ENCODE peak calls at places on chromosomes 16 and 17, in ten cellular contexts. One of them, this sample, is unnamed.

GRCh38 chr17:65265276-65265675 is 128.1 kb downstream of the RGS9 start:
- ATAC-seq in right lobe of liver: no peak
- ATAC-seq in heart left ventricle: no peak
- ATAC-seq in gastrocnemius medialis: no peak
- ATAC-seq in HepG2: no peak
- ATAC-seq in GM12878: no peak
- ATAC-seq in IMR-90: no peak
- ATAC-seq in A549: no peak
- ATAC-seq in body of pancreas: no peak
- ATAC-seq in K562: no peak
- ATAC-seq in this sample: no peak

GRCh38 chr16:57949013-57949412 is 21.9 kb downstream of the CNGB1 start:
- ATAC-seq in K562: no peak
- ATAC-seq in gastrocnemius medialis: no peak
- ATAC-seq in HepG2: no peak
- ATAC-seq in A549: no peak
- ATAC-seq in body of pancreas: no peak
- ATAC-seq in right lobe of liver: no peak
- ATAC-seq in IMR-90: no peak
- ATAC-seq in GM12878: no peak
- ATAC-seq in heart left ventricle: no peak
- ATAC-seq in this sample: no peak

GRCh38 chr17:45974916-45975630 is 24.0 kb upstream of the STH start:
- ATAC-seq in right lobe of liver: no peak
- ATAC-seq in K562: no peak
- ATAC-seq in HepG2: no peak
- ATAC-seq in gastrocnemius medialis: no peak
- ATAC-seq in heart left ventricle: no peak
- ATAC-seq in body of pancreas: no peak
- ATAC-seq in IMR-90: no peak
- ATAC-seq in GM12878: peak
- ATAC-seq in A549: no peak
- ATAC-seq in this sample: no peak

GRCh38 chr16:58422809-58423208 is 30.5 kb downstream of the GINS3 start:
- ATAC-seq in HepG2: no peak
- ATAC-seq in A549: no peak
- ATAC-seq in IMR-90: no peak
- ATAC-seq in right lobe of liver: no peak
- ATAC-seq in GM12878: no peak
- ATAC-seq in K562: no peak
- ATAC-seq in gastrocnemius medialis: no peak
- ATAC-seq in heart left ventricle: no peak
- ATAC-seq in body of pancreas: no peak
- ATAC-seq in this sample: no peak

GRCh38 chr17:46121165-46121764 is 72.0 kb downstream of the KANSL1 start:
- ATAC-seq in K562: no peak
- ATAC-seq in heart left ventricle: peak
- ATAC-seq in GM12878: peak
- ATAC-seq in HepG2: no peak
- ATAC-seq in A549: no peak
- ATAC-seq in body of pancreas: no peak
- ATAC-seq in gastrocnemius medialis: peak
- ATAC-seq in right lobe of liver: peak
- ATAC-seq in IMR-90: no peak
- ATAC-seq in this sample: no peak

GRCh38 chr17:5422505-5422904 is 2.5 kb downstream of the RPAIN start:
- ATAC-seq in heart left ventricle: no peak
- ATAC-seq in IMR-90: no peak
- ATAC-seq in K562: no peak
- ATAC-seq in right lobe of liver: no peak
- ATAC-seq in HepG2: no peak
- ATAC-seq in GM12878: no peak
- ATAC-seq in gastrocnemius medialis: no peak
- ATAC-seq in A549: no peak
- ATAC-seq in body of pancreas: no peak
- ATAC-seq in this sample: no peak

GRCh38 chr16:48350716-48351115 is 34.5 kb downstream of the SIAH1 start:
- ATAC-seq in K562: no peak
- ATAC-seq in body of pancreas: no peak
- ATAC-seq in IMR-90: no peak
- ATAC-seq in gastrocnemius medialis: no peak
- ATAC-seq in GM12878: no peak
- ATAC-seq in heart left ventricle: no peak
- ATAC-seq in right lobe of liver: peak
- ATAC-seq in A549: no peak
- ATAC-seq in HepG2: peak
- ATAC-seq in this sample: no peak

GRCh38 chr17:48555616-48556533 is 11.0 kb upstream of the HOXB2 start:
- ATAC-seq in GM12878: peak
- ATAC-seq in IMR-90: peak
- ATAC-seq in right lobe of liver: peak
- ATAC-seq in K562: peak
- ATAC-seq in body of pancreas: no peak
- ATAC-seq in A549: peak
- ATAC-seq in heart left ventricle: peak
- ATAC-seq in gastrocnemius medialis: peak
- ATAC-seq in HepG2: no peak
- ATAC-seq in this sample: no peak

GRCh38 chr16:71311553-71312158 is 22.5 kb upstream of the CMTR2 start:
- ATAC-seq in heart left ventricle: no peak
- ATAC-seq in A549: no peak
- ATAC-seq in HepG2: peak
- ATAC-seq in K562: peak
- ATAC-seq in GM12878: peak
- ATAC-seq in IMR-90: peak
- ATAC-seq in gastrocnemius medialis: no peak
- ATAC-seq in right lobe of liver: peak
- ATAC-seq in body of pancreas: no peak
- ATAC-seq in this sample: no peak

GRCh38 chr16:59905628-59906027 is 1171.5 kb upstream of the GOT2 start:
- ATAC-seq in K562: no peak
- ATAC-seq in IMR-90: peak
- ATAC-seq in right lobe of liver: no peak
- ATAC-seq in HepG2: no peak
- ATAC-seq in heart left ventricle: no peak
- ATAC-seq in body of pancreas: no peak
- ATAC-seq in A549: peak
- ATAC-seq in gastrocnemius medialis: no peak
- ATAC-seq in GM12878: no peak
- ATAC-seq in this sample: no peak

DNA sequence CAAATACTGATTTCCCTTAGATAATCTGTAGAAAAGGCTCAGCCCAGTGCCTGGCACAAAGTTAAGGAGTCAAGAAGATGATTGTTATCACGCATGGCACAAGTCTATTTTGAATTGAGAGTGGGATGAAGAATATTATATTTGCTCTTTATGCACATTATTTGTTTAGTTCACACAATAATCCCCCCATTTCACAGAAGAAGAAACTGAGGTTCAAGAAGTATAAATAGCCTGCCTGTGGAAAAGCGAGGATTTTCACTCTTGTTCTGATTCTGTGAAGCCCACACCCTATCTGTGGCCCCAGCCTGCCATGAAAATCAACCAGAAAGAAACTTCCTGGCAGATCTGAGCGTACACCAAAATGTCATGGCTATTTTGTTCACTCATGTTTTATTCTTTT is 73.0 kb downstream of the YPEL2 start:
- ATAC-seq in HepG2: no peak
- ATAC-seq in gastrocnemius medialis: no peak
- ATAC-seq in A549: no peak
- ATAC-seq in body of pancreas: no peak
- ATAC-seq in right lobe of liver: no peak
- ATAC-seq in heart left ventricle: no peak
- ATAC-seq in GM12878: no peak
- ATAC-seq in K562: no peak
- ATAC-seq in IMR-90: no peak
- ATAC-seq in this sample: no peak
- TF ChIP-seq POLR2A in HepG2: no peak
- TF ChIP-seq POLR2A in gastrocnemius medialis: no peak
- TF ChIP-seq POLR2A in A549: no peak
- TF ChIP-seq POLR2A in body of pancreas: no peak
- TF ChIP-seq POLR2A in right lobe of liver: no peak
- TF ChIP-seq POLR2A in heart left ventricle: no peak
- TF ChIP-seq POLR2A in GM12878: no peak
- TF ChIP-seq POLR2A in K562: no peak
- TF ChIP-seq POLR2A in IMR-90: no peak
- TF ChIP-seq POLR2A in this sample: no peak

GRCh38 chr17:7845359-7846062 is 9.4 kb upstream of the TMEM88 start:
- ATAC-seq in gastrocnemius medialis: no peak
- ATAC-seq in IMR-90: no peak
- ATAC-seq in A549: no peak
- ATAC-seq in HepG2: no peak
- ATAC-seq in right lobe of liver: no peak
- ATAC-seq in body of pancreas: no peak
- ATAC-seq in heart left ventricle: no peak
- ATAC-seq in K562: no peak
- ATAC-seq in GM12878: no peak
- ATAC-seq in this sample: no peak

GRCh38 chr17:7846063-7846735 is 8.7 kb upstream of the TMEM88 start:
- ATAC-seq in IMR-90: no peak
- ATAC-seq in GM12878: no peak
- ATAC-seq in A549: no peak
- ATAC-seq in gastrocnemius medialis: no peak
- ATAC-seq in heart left ventricle: no peak
- ATAC-seq in body of pancreas: no peak
- ATAC-seq in HepG2: no peak
- ATAC-seq in right lobe of liver: no peak
- ATAC-seq in K562: no peak
- ATAC-seq in this sample: no peak

GRCh38 chr17:7843536-7844291 is 9.7 kb downstream of the KDM6B start:
- ATAC-seq in A549: peak
- ATAC-seq in GM12878: peak
- ATAC-seq in right lobe of liver: peak
- ATAC-seq in body of pancreas: peak
- ATAC-seq in gastrocnemius medialis: peak
- ATAC-seq in IMR-90: peak
- ATAC-seq in HepG2: peak
- ATAC-seq in K562: peak
- ATAC-seq in heart left ventricle: peak
- ATAC-seq in this sample: peak

GRCh38 chr17:7842950-7843535 is 9.0 kb downstream of the KDM6B start:
- ATAC-seq in GM12878: peak
- ATAC-seq in A549: peak
- ATAC-seq in right lobe of liver: peak
- ATAC-seq in body of pancreas: peak
- ATAC-seq in IMR-90: peak
- ATAC-seq in heart left ventricle: peak
- ATAC-seq in gastrocnemius medialis: peak
- ATAC-seq in HepG2: no peak
- ATAC-seq in K562: no peak
- ATAC-seq in this sample: peak

DNA sequence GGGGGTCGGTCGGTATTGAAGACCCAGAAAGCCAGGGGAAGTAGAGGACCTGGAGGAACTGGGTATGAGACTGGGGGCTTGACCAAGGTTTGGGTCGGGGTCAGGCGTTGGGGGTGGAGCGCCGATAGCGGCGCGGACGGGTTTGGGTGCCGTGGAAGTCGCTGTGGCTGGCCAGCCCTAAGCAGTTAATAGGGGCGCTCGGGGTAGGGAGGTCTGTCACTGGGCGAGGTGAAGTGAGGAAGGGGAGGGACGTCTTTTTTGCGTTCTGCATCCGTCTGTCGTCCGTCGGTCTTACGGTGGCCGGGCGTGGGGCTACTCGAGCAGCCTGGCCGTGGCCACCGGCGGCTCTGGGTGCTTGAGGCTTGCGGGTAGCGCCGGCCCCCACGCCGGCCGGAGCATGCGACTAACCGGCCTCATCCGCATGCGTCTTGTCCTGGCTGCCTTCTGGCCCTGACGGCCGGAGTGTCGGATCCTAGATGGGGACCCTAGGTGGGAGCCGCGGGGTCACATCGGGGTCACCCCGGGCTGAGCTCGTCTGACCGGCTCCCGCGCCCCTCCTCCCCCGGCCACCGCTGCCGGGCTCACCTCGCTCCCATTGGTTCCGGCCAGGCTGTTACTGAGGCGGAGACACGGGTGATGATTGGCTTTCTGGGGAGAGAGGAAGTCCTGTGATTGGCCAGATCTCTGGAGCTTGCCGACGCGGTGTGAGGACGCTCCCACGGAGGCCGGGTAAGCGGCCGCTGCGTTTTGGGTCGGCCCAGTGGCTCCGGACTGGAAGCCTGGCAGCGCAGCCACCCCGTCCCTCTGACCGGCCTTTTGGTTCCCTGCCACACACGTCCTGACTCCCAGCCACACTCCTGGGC is 10.3 kb upstream of the TMEM88 start:
- ATAC-seq in gastrocnemius medialis: peak
- ATAC-seq in heart left ventricle: peak
- ATAC-seq in IMR-90: peak
- ATAC-seq in body of pancreas: peak
- ATAC-seq in GM12878: peak
- ATAC-seq in HepG2: peak
- ATAC-seq in right lobe of liver: peak
- ATAC-seq in K562: peak
- ATAC-seq in A549: peak
- ATAC-seq in this sample: peak
- TF ChIP-seq POLR2A in gastrocnemius medialis: peak
- TF ChIP-seq POLR2A in heart left ventricle: peak
- TF ChIP-seq POLR2A in IMR-90: peak
- TF ChIP-seq POLR2A in body of pancreas: peak
- TF ChIP-seq POLR2A in GM12878: peak
- TF ChIP-seq POLR2A in HepG2: peak
- TF ChIP-seq POLR2A in right lobe of liver: peak
- TF ChIP-seq POLR2A in K562: peak
- TF ChIP-seq POLR2A in A549: peak
- TF ChIP-seq POLR2A in this sample: peak

GRCh38 chr17:78127240-78127887 is 1.2 kb downstream of the TMC6 start:
- ATAC-seq in right lobe of liver: peak
- ATAC-seq in IMR-90: no peak
- ATAC-seq in A549: no peak
- ATAC-seq in body of pancreas: peak
- ATAC-seq in HepG2: peak
- ATAC-seq in gastrocnemius medialis: peak
- ATAC-seq in heart left ventricle: peak
- ATAC-seq in K562: peak
- ATAC-seq in GM12878: peak
- ATAC-seq in this sample: peak
- TF ChIP-seq POLR2A in right lobe of liver: peak
- TF ChIP-seq POLR2A in IMR-90: no peak
- TF ChIP-seq POLR2A in A549: no peak
- TF ChIP-seq POLR2A in body of pancreas: peak
- TF ChIP-seq POLR2A in HepG2: peak
- TF ChIP-seq POLR2A in gastrocnemius medialis: no peak
- TF ChIP-seq POLR2A in heart left ventricle: no peak
- TF ChIP-seq POLR2A in K562: peak
- TF ChIP-seq POLR2A in GM12878: peak
- TF ChIP-seq POLR2A in this sample: peak

DNA sequence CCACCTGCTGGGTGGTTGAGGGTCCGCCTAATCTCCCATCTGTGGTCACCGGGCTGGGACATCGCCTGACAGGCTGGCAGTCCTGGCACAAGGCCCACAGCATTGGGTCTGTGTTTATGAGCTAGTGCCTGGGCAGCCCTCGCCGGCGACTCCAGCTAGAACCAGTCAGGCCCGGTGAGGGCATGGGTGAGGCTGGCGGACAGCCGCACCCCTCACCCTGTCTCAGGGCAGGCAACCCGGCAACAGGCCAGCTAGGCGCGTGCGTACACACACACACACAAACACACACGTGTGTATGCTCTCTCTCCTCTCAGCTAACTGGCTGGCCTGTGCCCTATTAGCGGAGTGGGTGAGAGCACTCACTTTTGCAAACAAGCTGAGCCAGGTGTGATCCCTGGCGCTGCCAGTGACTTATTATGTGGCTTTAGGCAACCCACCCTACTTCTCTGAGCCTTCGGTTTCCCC is 10.4 kb downstream of the HSD11B2 start:
- ATAC-seq in GM12878: no peak
- ATAC-seq in HepG2: no peak
- ATAC-seq in IMR-90: no peak
- ATAC-seq in right lobe of liver: peak
- ATAC-seq in heart left ventricle: peak
- ATAC-seq in body of pancreas: peak
- ATAC-seq in A549: no peak
- ATAC-seq in K562: no peak
- ATAC-seq in gastrocnemius medialis: peak
- ATAC-seq in this sample: no peak
- TF ChIP-seq POLR2A in GM12878: no peak
- TF ChIP-seq POLR2A in HepG2: no peak
- TF ChIP-seq POLR2A in IMR-90: no peak
- TF ChIP-seq POLR2A in right lobe of liver: no peak
- TF ChIP-seq POLR2A in heart left ventricle: no peak
- TF ChIP-seq POLR2A in body of pancreas: no peak
- TF ChIP-seq POLR2A in A549: no peak
- TF ChIP-seq POLR2A in K562: no peak
- TF ChIP-seq POLR2A in gastrocnemius medialis: no peak
- TF ChIP-seq POLR2A in this sample: no peak